ENCODE peak calls at places on chromosome 2, in four cellular contexts. D is GM23338, F is PC-9, A is fibroblast of lung. J is an unnamed sample.
A peak's percentile ranks its signal among the peaks of the same experiment; 100 is the strongest.

GRCh38 chr2:73914667-73915066 is 12.0 kb upstream of the DGUOK start:
- DNase-seq in F (no peak), A (no peak), D (no peak), J (no peak)

GRCh38 chr2:84435331-84436081 is 23.6 kb downstream of the SUCLG1 start:
- DNase-seq in D (no peak), A (peak; percentile 79), F (no peak), J (peak; percentile 37)

GRCh38 chr2:44801676-44802408 is 139.7 kb upstream of the SIX3 start:
- DNase-seq in A (peak; percentile 14), D (peak; percentile 58), F (peak; percentile 30), J (no peak)

GRCh38 chr2:3282056-3282998 is 95.3 kb downstream of the EIPR1 start:
- DNase-seq in D (no peak), A (peak; percentile 18), F (no peak), J (no peak)

GRCh38 chr2:175025946-175026345 is 20.8 kb upstream of the CHN1 start:
- DNase-seq in F (no peak), A (peak; percentile 44), D (no peak), J (no peak)

GRCh38 chr2:182715121-182715895 is 749 bp upstream of the DNAJC10 start:
- DNase-seq in D (no peak), F (peak; percentile 76), A (peak; percentile 65), J (peak; percentile 11)

GRCh38 chr2:21175895-21176646 is 52.3 kb downstream of the TDRD15 start:
- DNase-seq in A (peak; percentile 3), D (peak; percentile 32), F (no peak), J (peak; percentile 30)

GRCh38 chr2:161418715-161419337 is 2.7 kb downstream of the TBR1 start:
- DNase-seq in A (peak; percentile 20), D (peak; percentile 70), F (no peak), J (peak; percentile 38)

GRCh38 chr2:219661955-219662395 is 34.5 kb downstream of the SLC4A3 start:
- DNase-seq in F (peak; percentile 84), A (no peak), D (no peak), J (peak; percentile 46)

GRCh38 chr2:231884438-231885140 is 41.6 kb downstream of the NPPC start:
- DNase-seq in D (no peak), A (no peak), F (no peak), J (no peak)

GRCh38 chr2:134718956-134719814 is at the start of gene TMEM163:
- DNase-seq in F (no peak), D (peak; percentile 70), A (no peak), J (peak; percentile 44)

GRCh38 chr2:207142461-207142860 is 23.3 kb downstream of the KLF7 start:
- DNase-seq in A (no peak), F (no peak), D (no peak), J (no peak)

GRCh38 chr2:86627550-86627949 is 3.9 kb upstream of the RNF103 start:
- DNase-seq in A (no peak), D (no peak), F (no peak), J (no peak)

GRCh38 chr2:111923271-111923670 is 24.9 kb downstream of the MERTK start:
- DNase-seq in F (no peak), A (peak; percentile 76), D (no peak), J (peak; percentile 36)

GRCh38 chr2:96158554-96158940 is 13.3 kb upstream of the DUSP2 start:
- DNase-seq in A (no peak), D (no peak), F (no peak), J (no peak)

GRCh38 chr2:24824966-24825882 is 32.0 kb downstream of the CENPO start:
- DNase-seq in D (peak; percentile 31), A (no peak), F (no peak), J (no peak)

GRCh38 chr2:45938649-45939511 is 287.4 kb downstream of the PRKCE start:
- DNase-seq in A (peak; percentile 100), F (peak; percentile 100), D (peak; percentile 31), J (peak; percentile 91)

GRCh38 chr2:214130115-214130514 is 280.7 kb upstream of the VWC2L start:
- DNase-seq in F (no peak), D (no peak), A (no peak), J (no peak)

GRCh38 chr2:73984203-73984921 is at the start of gene TET3:
- DNase-seq in A (no peak), F (no peak), D (peak; percentile 58), J (peak; percentile 81)

GRCh38 chr2:216700088-216700567 is 4.8 kb upstream of the IGFBP5 start:
- DNase-seq in D (no peak), A (peak; percentile 36), F (no peak), J (no peak)
- H3K4me3 ChIP-seq in D (no peak overlapping the region), A (no peak overlapping the region), F (no peak overlapping the region), J (no peak overlapping the region)

GRCh38 chr2:236178921-236179652 is 10.9 kb upstream of the GBX2 start:
- DNase-seq in D (peak; percentile 63), A (peak; percentile 22), F (no peak), J (no peak)
- H3K4me3 ChIP-seq in D (peak overlapping the region; percentile 56), A (peak overlapping the region; percentile 56), F (peak overlapping the region; percentile 54), J (peak overlapping the region; percentile 42)

GRCh38 chr2:200378652-200379290 is 72.3 kb downstream of the SPATS2L start:
- DNase-seq in A (peak; percentile 87), D (no peak), F (no peak), J (no peak)

GRCh38 chr2:200380833-200381542 is 74.5 kb downstream of the SPATS2L start:
- DNase-seq in F (peak; percentile 69), A (peak; percentile 82), D (no peak), J (no peak)

GRCh38 chr2:200380139-200380561 is 73.7 kb downstream of the SPATS2L start:
- DNase-seq in A (no peak), D (no peak), F (no peak), J (no peak)

GRCh38 chr2:200377774-200378336 is 71.4 kb downstream of the SPATS2L start:
- DNase-seq in D (no peak), F (peak; percentile 96), A (no peak), J (peak; percentile 77)

DNA sequence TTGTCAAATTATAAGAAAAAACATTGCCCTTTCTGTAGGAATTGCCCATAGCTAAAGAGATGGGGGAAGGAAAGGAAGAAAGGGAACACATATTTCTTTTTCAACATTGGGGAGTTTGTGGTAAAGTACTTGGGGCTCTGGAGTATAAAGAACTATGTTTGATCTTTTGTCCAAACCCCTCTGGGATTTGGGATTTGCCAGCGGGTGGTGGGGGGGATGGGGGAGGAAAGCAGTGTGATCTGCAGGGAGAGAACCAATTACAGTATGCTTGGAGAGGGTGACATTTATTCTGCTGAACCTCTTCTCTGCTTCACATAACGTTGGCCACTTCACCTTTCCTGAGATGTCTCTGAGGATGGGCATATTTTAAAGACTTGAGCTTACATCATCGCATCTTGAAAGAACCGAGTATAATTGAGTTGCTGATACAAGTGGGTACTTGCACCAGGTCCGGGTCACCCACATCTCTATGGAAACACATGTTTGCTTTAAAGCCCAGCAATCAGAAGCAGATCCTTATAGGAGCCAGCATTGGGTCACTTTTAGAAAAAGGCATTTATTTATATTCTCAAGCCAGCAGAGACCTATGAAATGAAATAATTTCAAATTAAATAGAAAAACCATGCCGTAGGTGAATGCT is 73.1 kb downstream of the SPATS2L start:
- DNase-seq in D (no peak), F (no peak), A (no peak), J (no peak)
- H3K4me3 ChIP-seq in D (peak overlapping the region; percentile 34), F (peak overlapping the region; percentile 59), A (no peak overlapping the region), J (no peak overlapping the region)

GRCh38 chr2:156800065-156800556 is 363.9 kb downstream of the GPD2 start:
- DNase-seq in D (peak; percentile 58), A (peak; percentile 5), F (no peak), J (no peak)
- H3K4me3 ChIP-seq in D (peak overlapping the region; percentile 18), A (no peak overlapping the region), F (no peak overlapping the region), J (no peak overlapping the region)

J was measured in hepatocyte.